ENCODE peak calls at places on chromosomes 4 and X, in four cellular contexts. G is WTC11, I is K562, P is GM12878. A is an unnamed sample.

GRCh38 chr4:179076865-179077264 is 1634.6 kb upstream of the AGA start:
- DNase-seq in G (no peak), I (no peak), P (no peak), A (no peak)

GRCh38 chr4:105280338-105280809 is 133.7 kb downstream of the TET2 start:
- DNase-seq in G (no peak), I (no peak), P (no peak), A (no peak)

GRCh38 chr4:148116264-148116663 is 325.9 kb downstream of the NR3C2 start:
- DNase-seq in G (no peak), I (no peak), P (no peak), A (no peak)

GRCh38 chrX:54043696-54044125 is 562 bp downstream of the PHF8 start:
- DNase-seq in G (peak; percentile 54), I (peak; percentile 54), P (no peak), A (no peak)

GRCh38 chr4:127669691-127670090 is 36.9 kb downstream of the INTU start:
- DNase-seq in G (no peak), I (no peak), P (no peak), A (no peak)

GRCh38 chr4:87975466-87975865 is at the start of gene SPP1:
- DNase-seq in G (peak; percentile 63), I (no peak), P (no peak), A (peak; percentile 66)

GRCh38 chrX:14356401-14356800 is 172.9 kb upstream of the GLRA2 start:
- DNase-seq in G (no peak), I (no peak), P (no peak), A (no peak)

GRCh38 chrX:133911816-133912495 is 73.4 kb downstream of the GPC3 start:
- DNase-seq in G (no peak), I (no peak), P (no peak), A (no peak)

GRCh38 chr4:13454786-13455185 is 29.4 kb downstream of the RAB28 start:
- DNase-seq in G (no peak), I (no peak), P (no peak), A (no peak)

GRCh38 chr4:150231108-150231770 is 153.0 kb downstream of the DCLK2 start:
- DNase-seq in G (no peak), I (no peak), P (no peak), A (no peak)

GRCh38 chrX:121832446-121832845 is 785.0 kb downstream of the GLUD2 start:
- DNase-seq in G (no peak), I (no peak), P (no peak), A (no peak)

GRCh38 chr4:55398966-55399365 is 3.2 kb downstream of the TMEM165 start:
- DNase-seq in G (no peak), I (no peak), P (no peak), A (peak; percentile 10)

GRCh38 chr4:76430519-76431388 is 4.3 kb upstream of the SHROOM3 start:
- DNase-seq in G (no peak), I (no peak), P (no peak), A (peak; percentile 51)

GRCh38 chrX:65528705-65529340 is 5.8 kb downstream of the LAS1L start:
- DNase-seq in G (peak; percentile 71), I (peak; percentile 71), P (no peak), A (no peak)

GRCh38 chr4:628821-629635 is 3.7 kb downstream of the PDE6B start:
- DNase-seq in G (peak; percentile 11), I (no peak), P (no peak), A (no peak)

GRCh38 chrX:132444936-132445335 is 43.9 kb downstream of the MBNL3 start:
- DNase-seq in G (no peak), I (no peak), P (no peak), A (no peak)

GRCh38 chrX:38192007-38192625 is 28.6 kb downstream of the SRPX start:
- DNase-seq in G (peak; percentile 17), I (peak; percentile 10), P (no peak), A (no peak)

GRCh38 chr4:118082182-118082581 is 47.9 kb downstream of the NDST3 start:
- DNase-seq in G (no peak), I (no peak), P (no peak), A (no peak)

GRCh38 chr4:19623866-19624265 is 627.8 kb upstream of the SLIT2 start:
- DNase-seq in G (no peak), I (no peak), P (no peak), A (no peak)
- TF ChIP-seq NR2C2 in G (no peak), I (no peak), P (no peak), A (no peak)

GRCh38 chr4:53821179-53821851 is 230.0 kb upstream of the LNX1 start:
- DNase-seq in G (no peak), I (no peak), P (no peak), A (no peak)
- TF ChIP-seq NR2C2 in G (no peak), I (no peak), P (no peak), A (no peak)

GRCh38 chrX:10949541-10949940 is 161.6 kb upstream of the HCCS start:
- DNase-seq in G (no peak), I (no peak), P (no peak), A (no peak)

DNA sequence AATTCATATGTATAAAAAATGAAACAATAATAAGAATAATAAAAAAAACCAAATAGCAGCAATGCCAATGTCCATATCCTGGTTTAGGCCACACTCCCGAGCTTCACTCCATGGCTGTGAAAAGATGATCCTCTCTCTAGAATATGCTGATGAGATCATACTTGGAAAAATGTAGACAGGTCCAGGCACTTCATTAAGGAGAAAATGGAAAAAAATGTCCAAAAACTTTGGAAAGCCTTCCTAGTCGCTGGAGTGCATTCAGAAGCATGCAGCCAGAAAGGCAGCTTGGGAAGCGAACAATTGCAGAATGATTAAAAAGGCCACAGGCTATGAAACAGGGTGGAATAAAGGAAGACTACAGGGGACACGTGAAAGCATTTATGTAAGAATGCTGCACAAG is 165.7 kb upstream of the HCCS start:
- DNase-seq in G (no peak), I (no peak), P (no peak), A (no peak)
- TF ChIP-seq NR2C2 in G (no peak), I (no peak), P (no peak), A (no peak)

DNA sequence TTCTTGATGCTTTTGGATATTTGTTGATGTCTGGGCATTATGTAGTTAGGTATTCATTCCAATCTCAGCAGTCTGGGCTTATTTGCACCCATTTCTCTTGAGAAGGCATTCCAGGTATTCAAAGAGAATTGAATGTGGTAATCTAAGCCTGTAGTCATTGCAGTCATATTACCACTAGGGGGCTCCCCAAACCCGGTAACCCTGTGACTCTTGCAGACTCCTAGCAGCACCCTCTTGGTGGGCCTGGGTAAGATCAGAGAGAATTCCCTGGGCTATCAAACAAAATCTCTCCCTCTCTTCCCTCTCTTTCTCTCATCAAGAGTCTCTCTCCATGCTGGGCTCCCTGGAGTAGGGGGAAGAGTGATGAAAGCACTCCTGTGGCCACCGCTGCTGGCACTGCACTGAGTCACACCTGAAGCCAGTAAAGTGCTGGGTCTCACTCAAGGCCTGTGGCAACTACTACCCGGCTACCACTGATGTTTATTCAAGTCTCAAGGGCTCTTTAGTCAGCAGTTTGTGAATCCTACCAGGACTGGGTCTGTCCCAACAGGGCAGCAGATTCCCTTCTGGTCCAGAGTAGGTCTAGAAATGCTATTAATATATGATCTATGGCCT is 187.7 kb upstream of the NUDT10 start:
- DNase-seq in G (peak; percentile 46), I (peak; percentile 36), P (peak; percentile 1), A (peak; percentile 16)
- TF ChIP-seq NR2C2 in G (no peak), I (no peak), P (no peak), A (no peak)

A was measured in HepG2.